ENCODE peak calls at places on chromosome 20, in five cellular contexts. N is GM04504, R is amniotic stem cell, Y is small intestine, Z is omental fat pad. E is an unnamed sample.

GRCh38 chr20:32626859-32627636 is 41.9 kb upstream of the NOL4L start:
- DNase-seq in Y (peak; percentile 13), Z (no peak), N (no peak), R (no peak), E (peak; percentile 3)

GRCh38 chr20:4891364-4891763 is 109.9 kb downstream of the SLC23A2 start:
- DNase-seq in Y (no peak), Z (no peak), R (no peak), N (no peak), E (no peak)

GRCh38 chr20:39398656-39399055 is 436.5 kb downstream of the DHX35 start:
- DNase-seq in Z (no peak), Y (no peak), R (no peak), N (no peak), E (no peak)

GRCh38 chr20:3798908-3799248 is 2.8 kb downstream of the CDC25B start:
- DNase-seq in R (no peak), N (no peak), Z (no peak), Y (no peak), E (no peak)

GRCh38 chr20:56630506-56631317 is 1.6 kb downstream of the TFAP2C start:
- DNase-seq in N (peak; percentile 35), Y (no peak), Z (no peak), R (no peak), E (no peak)

GRCh38 chr20:40844285-40844684 is 155.2 kb upstream of the MAFB start:
- DNase-seq in Y (no peak), N (no peak), Z (no peak), R (no peak), E (no peak)

GRCh38 chr20:8414611-8415274 is 282.7 kb downstream of the PLCB1 start:
- DNase-seq in Z (no peak), N (peak; percentile 62), R (no peak), Y (peak; percentile 80), E (no peak)

GRCh38 chr20:57659131-57659788 is 39.0 kb upstream of the ZBP1 start:
- DNase-seq in N (no peak), R (no peak), Z (peak; percentile 12), Y (no peak), E (no peak)

GRCh38 chr20:12570371-12570770 is 438.4 kb upstream of the SPTLC3 start:
- DNase-seq in N (no peak), R (no peak), Z (no peak), Y (peak; percentile 3), E (no peak)

GRCh38 chr20:45426621-45427020 is 10.7 kb downstream of the PIGT start:
- DNase-seq in R (no peak), Z (no peak), N (no peak), Y (no peak), E (no peak)

GRCh38 chr20:63351811-63352591 is 9.1 kb downstream of the CHRNA4 start:
- DNase-seq in R (no peak), N (no peak), Y (no peak), Z (no peak), E (no peak)

GRCh38 chr20:47008842-47009518 is 114.3 kb downstream of the EYA2 start:
- DNase-seq in Y (no peak), Z (no peak), N (no peak), R (no peak), E (no peak)

GRCh38 chr20:15031546-15032351 is 694.3 kb upstream of the FLRT3 start:
- DNase-seq in N (no peak), R (no peak), Z (no peak), Y (no peak), E (no peak)

GRCh38 chr20:34562643-34563042 is 4.1 kb downstream of the MAP1LC3A start:
- DNase-seq in N (no peak), R (no peak), Z (no peak), Y (no peak), E (no peak)

GRCh38 chr20:49814057-49814675 is 1.5 kb downstream of the SLC9A8 start:
- DNase-seq in R (no peak), Y (no peak), Z (no peak), N (no peak), E (no peak)

GRCh38 chr20:47206962-47207641 is 149.4 kb downstream of the ZMYND8 start:
- DNase-seq in N (no peak), R (no peak), Y (no peak), Z (no peak), E (no peak)

GRCh38 chr20:18252597-18253451 is 35.5 kb upstream of the ZNF133 start:
- DNase-seq in R (no peak), Y (peak; percentile 16), Z (no peak), N (no peak), E (no peak)

GRCh38 chr20:53826597-53827291 is 233.1 kb upstream of the ZNF217 start:
- DNase-seq in N (no peak), Y (no peak), R (no peak), Z (no peak), E (no peak)

GRCh38 chr20:34129518-34130162 is 17.6 kb upstream of the EIF2S2 start:
- DNase-seq in R (peak; percentile 45), Y (peak; percentile 82), N (peak; percentile 35), Z (no peak), E (peak; percentile 51)

GRCh38 chr20:20931632-20932031 is 174.5 kb downstream of the LINC00237 start:
- DNase-seq in Y (no peak), N (no peak), R (no peak), Z (no peak), E (no peak)